ENCODE peak calls at places on chromosomes 16 and 17, in six cellular contexts. One of them, this sample, is unnamed.

GRCh38 chr16:12568438-12568837 is 235.2 kb downstream of the CPPED1 start:
- DNase-seq in GOT3: no peak
- DNase-seq in activated naive CD4-positive, alpha-beta T cell treated with anti-CD3 and anti-CD28 coated beads, Interleukin-2, amount 50 U/mL, for 72 hours: no peak
- DNase-seq in H54: no peak
- DNase-seq in neuronal stem cell: no peak
- DNase-seq in astrocyte: no peak
- DNase-seq in this sample: no peak

GRCh38 chr17:73184133-73184993 is 8.5 kb upstream of the COG1 start:
- DNase-seq in activated naive CD4-positive, alpha-beta T cell treated with anti-CD3 and anti-CD28 coated beads, Interleukin-2, amount 50 U/mL, for 72 hours: no peak
- DNase-seq in astrocyte: no peak
- DNase-seq in neuronal stem cell: no peak
- DNase-seq in H54: no peak
- DNase-seq in GOT3: no peak
- DNase-seq in this sample: no peak

GRCh38 chr17:36722121-36722902 is 120.9 kb downstream of the MRM1 start:
- DNase-seq in astrocyte: peak
- DNase-seq in neuronal stem cell: peak
- DNase-seq in activated naive CD4-positive, alpha-beta T cell treated with anti-CD3 and anti-CD28 coated beads, Interleukin-2, amount 50 U/mL, for 72 hours: peak
- DNase-seq in H54: peak
- DNase-seq in GOT3: no peak
- DNase-seq in this sample: peak

GRCh38 chr16:74730049-74730683 is 29.5 kb upstream of the MLKL start:
- DNase-seq in H54: no peak
- DNase-seq in astrocyte: no peak
- DNase-seq in activated naive CD4-positive, alpha-beta T cell treated with anti-CD3 and anti-CD28 coated beads, Interleukin-2, amount 50 U/mL, for 72 hours: no peak
- DNase-seq in neuronal stem cell: no peak
- DNase-seq in GOT3: no peak
- DNase-seq in this sample: no peak

GRCh38 chr16:3249020-3249419 is 7.4 kb downstream of the MEFV start:
- DNase-seq in astrocyte: no peak
- DNase-seq in neuronal stem cell: no peak
- DNase-seq in activated naive CD4-positive, alpha-beta T cell treated with anti-CD3 and anti-CD28 coated beads, Interleukin-2, amount 50 U/mL, for 72 hours: no peak
- DNase-seq in GOT3: no peak
- DNase-seq in H54: no peak
- DNase-seq in this sample: no peak

GRCh38 chr17:63692195-63692816 is 7.6 kb downstream of the LIMD2 start:
- DNase-seq in H54: no peak
- DNase-seq in activated naive CD4-positive, alpha-beta T cell treated with anti-CD3 and anti-CD28 coated beads, Interleukin-2, amount 50 U/mL, for 72 hours: no peak
- DNase-seq in GOT3: no peak
- DNase-seq in neuronal stem cell: no peak
- DNase-seq in astrocyte: no peak
- DNase-seq in this sample: no peak

GRCh38 chr17:64662774-64663367 is 764 bp upstream of the SMURF2 start:
- DNase-seq in neuronal stem cell: no peak
- DNase-seq in GOT3: no peak
- DNase-seq in astrocyte: no peak
- DNase-seq in H54: no peak
- DNase-seq in activated naive CD4-positive, alpha-beta T cell treated with anti-CD3 and anti-CD28 coated beads, Interleukin-2, amount 50 U/mL, for 72 hours: no peak
- DNase-seq in this sample: no peak

GRCh38 chr17:36773039-36773438 is 164.2 kb upstream of the LHX1 start:
- DNase-seq in neuronal stem cell: no peak
- DNase-seq in activated naive CD4-positive, alpha-beta T cell treated with anti-CD3 and anti-CD28 coated beads, Interleukin-2, amount 50 U/mL, for 72 hours: no peak
- DNase-seq in H54: no peak
- DNase-seq in GOT3: no peak
- DNase-seq in astrocyte: no peak
- DNase-seq in this sample: no peak

GRCh38 chr17:79331492-79331891 is 256.9 kb downstream of the ENGASE start:
- DNase-seq in GOT3: no peak
- DNase-seq in astrocyte: no peak
- DNase-seq in neuronal stem cell: no peak
- DNase-seq in activated naive CD4-positive, alpha-beta T cell treated with anti-CD3 and anti-CD28 coated beads, Interleukin-2, amount 50 U/mL, for 72 hours: no peak
- DNase-seq in H54: no peak
- DNase-seq in this sample: no peak

GRCh38 chr17:11144358-11145233 is 96.4 kb upstream of the SHISA6 start:
- DNase-seq in neuronal stem cell: peak
- DNase-seq in astrocyte: no peak
- DNase-seq in GOT3: no peak
- DNase-seq in H54: peak
- DNase-seq in activated naive CD4-positive, alpha-beta T cell treated with anti-CD3 and anti-CD28 coated beads, Interleukin-2, amount 50 U/mL, for 72 hours: no peak
- DNase-seq in this sample: no peak

GRCh38 chr17:46818929-46819859 is 702 bp upstream of the WNT3 start:
- DNase-seq in astrocyte: no peak
- DNase-seq in activated naive CD4-positive, alpha-beta T cell treated with anti-CD3 and anti-CD28 coated beads, Interleukin-2, amount 50 U/mL, for 72 hours: no peak
- DNase-seq in GOT3: no peak
- DNase-seq in neuronal stem cell: peak
- DNase-seq in H54: no peak
- DNase-seq in this sample: peak

GRCh38 chr16:31513126-31513525 is 4.9 kb upstream of the RUSF1 start:
- DNase-seq in activated naive CD4-positive, alpha-beta T cell treated with anti-CD3 and anti-CD28 coated beads, Interleukin-2, amount 50 U/mL, for 72 hours: no peak
- DNase-seq in H54: no peak
- DNase-seq in neuronal stem cell: no peak
- DNase-seq in astrocyte: peak
- DNase-seq in GOT3: no peak
- DNase-seq in this sample: no peak

GRCh38 chr17:32256012-32256694 is 9.5 kb upstream of the RHBDL3 start:
- DNase-seq in astrocyte: peak
- DNase-seq in neuronal stem cell: no peak
- DNase-seq in GOT3: no peak
- DNase-seq in activated naive CD4-positive, alpha-beta T cell treated with anti-CD3 and anti-CD28 coated beads, Interleukin-2, amount 50 U/mL, for 72 hours: no peak
- DNase-seq in H54: no peak
- DNase-seq in this sample: no peak

GRCh38 chr17:56499799-56500388 is 93.6 kb upstream of the NOG start:
- DNase-seq in H54: peak
- DNase-seq in GOT3: no peak
- DNase-seq in neuronal stem cell: no peak
- DNase-seq in activated naive CD4-positive, alpha-beta T cell treated with anti-CD3 and anti-CD28 coated beads, Interleukin-2, amount 50 U/mL, for 72 hours: no peak
- DNase-seq in astrocyte: peak
- DNase-seq in this sample: peak

GRCh38 chr16:75139498-75139897 is 8.8 kb upstream of the ZFP1 start:
- DNase-seq in H54: no peak
- DNase-seq in GOT3: no peak
- DNase-seq in astrocyte: no peak
- DNase-seq in neuronal stem cell: no peak
- DNase-seq in activated naive CD4-positive, alpha-beta T cell treated with anti-CD3 and anti-CD28 coated beads, Interleukin-2, amount 50 U/mL, for 72 hours: no peak
- DNase-seq in this sample: no peak

GRCh38 chr16:4805231-4805630 is 2.8 kb upstream of the ROGDI start:
- DNase-seq in neuronal stem cell: no peak
- DNase-seq in activated naive CD4-positive, alpha-beta T cell treated with anti-CD3 and anti-CD28 coated beads, Interleukin-2, amount 50 U/mL, for 72 hours: no peak
- DNase-seq in astrocyte: no peak
- DNase-seq in H54: no peak
- DNase-seq in GOT3: no peak
- DNase-seq in this sample: no peak

GRCh38 chr16:81730090-81731051 is 48.7 kb upstream of the PLCG2 start:
- DNase-seq in activated naive CD4-positive, alpha-beta T cell treated with anti-CD3 and anti-CD28 coated beads, Interleukin-2, amount 50 U/mL, for 72 hours: peak
- DNase-seq in neuronal stem cell: peak
- DNase-seq in GOT3: peak
- DNase-seq in H54: peak
- DNase-seq in astrocyte: peak
- DNase-seq in this sample: peak

GRCh38 chr16:49856741-49857330 is 924 bp upstream of the ZNF423 start:
- DNase-seq in astrocyte: peak
- DNase-seq in H54: peak
- DNase-seq in activated naive CD4-positive, alpha-beta T cell treated with anti-CD3 and anti-CD28 coated beads, Interleukin-2, amount 50 U/mL, for 72 hours: no peak
- DNase-seq in neuronal stem cell: peak
- DNase-seq in GOT3: peak
- DNase-seq in this sample: peak

GRCh38 chr16:4057439-4057877 is 58.8 kb downstream of the ADCY9 start:
- DNase-seq in GOT3: no peak
- DNase-seq in activated naive CD4-positive, alpha-beta T cell treated with anti-CD3 and anti-CD28 coated beads, Interleukin-2, amount 50 U/mL, for 72 hours: no peak
- DNase-seq in neuronal stem cell: no peak
- DNase-seq in astrocyte: no peak
- DNase-seq in H54: no peak
- DNase-seq in this sample: no peak

GRCh38 chr17:65328567-65328966 is 191.4 kb downstream of the RGS9 start:
- DNase-seq in neuronal stem cell: no peak
- DNase-seq in astrocyte: no peak
- DNase-seq in GOT3: no peak
- DNase-seq in activated naive CD4-positive, alpha-beta T cell treated with anti-CD3 and anti-CD28 coated beads, Interleukin-2, amount 50 U/mL, for 72 hours: no peak
- DNase-seq in H54: no peak
- DNase-seq in this sample: no peak

GRCh38 chr17:8071496-8071895 is 16.0 kb downstream of the ALOX12B start:
- DNase-seq in astrocyte: no peak
- DNase-seq in H54: no peak
- DNase-seq in activated naive CD4-positive, alpha-beta T cell treated with anti-CD3 and anti-CD28 coated beads, Interleukin-2, amount 50 U/mL, for 72 hours: no peak
- DNase-seq in GOT3: no peak
- DNase-seq in neuronal stem cell: no peak
- DNase-seq in this sample: no peak

GRCh38 chr17:3983945-3984484 is 19.8 kb upstream of the ATP2A3 start:
- DNase-seq in activated naive CD4-positive, alpha-beta T cell treated with anti-CD3 and anti-CD28 coated beads, Interleukin-2, amount 50 U/mL, for 72 hours: no peak
- DNase-seq in H54: peak
- DNase-seq in neuronal stem cell: no peak
- DNase-seq in GOT3: no peak
- DNase-seq in astrocyte: no peak
- DNase-seq in this sample: no peak

GRCh38 chr17:59329558-59330313 is 1.7 kb upstream of the YPEL2 start:
- DNase-seq in astrocyte: peak
- DNase-seq in H54: peak
- DNase-seq in GOT3: no peak
- DNase-seq in activated naive CD4-positive, alpha-beta T cell treated with anti-CD3 and anti-CD28 coated beads, Interleukin-2, amount 50 U/mL, for 72 hours: no peak
- DNase-seq in neuronal stem cell: peak
- DNase-seq in this sample: peak

GRCh38 chr16:67372664-67373063 is 20.6 kb downstream of the TPPP3 start:
- DNase-seq in astrocyte: no peak
- DNase-seq in activated naive CD4-positive, alpha-beta T cell treated with anti-CD3 and anti-CD28 coated beads, Interleukin-2, amount 50 U/mL, for 72 hours: no peak
- DNase-seq in H54: no peak
- DNase-seq in GOT3: no peak
- DNase-seq in neuronal stem cell: no peak
- DNase-seq in this sample: no peak

GRCh38 chr16:49725651-49726050 is 130.3 kb downstream of the ZNF423 start:
- DNase-seq in neuronal stem cell: no peak
- DNase-seq in GOT3: no peak
- DNase-seq in H54: no peak
- DNase-seq in activated naive CD4-positive, alpha-beta T cell treated with anti-CD3 and anti-CD28 coated beads, Interleukin-2, amount 50 U/mL, for 72 hours: no peak
- DNase-seq in astrocyte: no peak
- DNase-seq in this sample: no peak

This sample was measured in stimulated activated naive CD8-positive, alpha-beta T cell treated with anti-CD3 and anti-CD28 coated beads, Interleukin-15, Interleukin-2, amounts not matched to agents 100 U/mL and 50 U/mL, for 24 hours.